ENCODE peak calls at places on chromosomes 7 and 10, in four cellular contexts. One of them, this sample, is unnamed.

GRCh38 chr7:127632276-127632910 is 14.5 kb upstream of the PAX4 start:
- DNase-seq in fibroblast of gingiva: peak
- DNase-seq in nucleus accumbens: no peak
- DNase-seq in adrenal gland: no peak
- DNase-seq in this sample: no peak

GRCh38 chr10:80555415-80555814 is 17.7 kb downstream of the SH2D4B start:
- DNase-seq in fibroblast of gingiva: no peak
- DNase-seq in nucleus accumbens: no peak
- DNase-seq in adrenal gland: no peak
- DNase-seq in this sample: no peak

GRCh38 chr10:3563298-3563697 is 221.7 kb downstream of the KLF6 start:
- DNase-seq in fibroblast of gingiva: no peak
- DNase-seq in nucleus accumbens: no peak
- DNase-seq in adrenal gland: no peak
- DNase-seq in this sample: no peak

GRCh38 chr10:110368002-110368401 is 63.3 kb upstream of the SMNDC1 start:
- DNase-seq in fibroblast of gingiva: no peak
- DNase-seq in nucleus accumbens: no peak
- DNase-seq in adrenal gland: no peak
- DNase-seq in this sample: no peak

GRCh38 chr7:138865843-138866242 is 67.8 kb upstream of the ATP6V0A4 start:
- DNase-seq in fibroblast of gingiva: no peak
- DNase-seq in nucleus accumbens: no peak
- DNase-seq in adrenal gland: no peak
- DNase-seq in this sample: no peak

GRCh38 chr7:115561341-115562110 is 469.0 kb downstream of the TFEC start:
- DNase-seq in fibroblast of gingiva: no peak
- DNase-seq in nucleus accumbens: no peak
- DNase-seq in adrenal gland: no peak
- DNase-seq in this sample: no peak

GRCh38 chr10:20466731-20467130 is 430.4 kb downstream of the NEBL start:
- DNase-seq in fibroblast of gingiva: peak
- DNase-seq in nucleus accumbens: no peak
- DNase-seq in adrenal gland: no peak
- DNase-seq in this sample: no peak

GRCh38 chr7:159097661-159098423 is 46.8 kb downstream of the VIPR2 start:
- DNase-seq in fibroblast of gingiva: no peak
- DNase-seq in nucleus accumbens: no peak
- DNase-seq in adrenal gland: no peak
- DNase-seq in this sample: peak

GRCh38 chr7:149764481-149765398 is 8.6 kb downstream of the ZNF467 start:
- DNase-seq in fibroblast of gingiva: no peak
- DNase-seq in nucleus accumbens: no peak
- DNase-seq in adrenal gland: no peak
- DNase-seq in this sample: peak

GRCh38 chr10:4981722-4982471 is 18.7 kb downstream of the AKR1C1 start:
- DNase-seq in fibroblast of gingiva: peak
- DNase-seq in nucleus accumbens: no peak
- DNase-seq in adrenal gland: no peak
- DNase-seq in this sample: no peak

GRCh38 chr7:76303829-76304505 is 1.5 kb downstream of the HSPB1 start:
- DNase-seq in fibroblast of gingiva: no peak
- DNase-seq in nucleus accumbens: peak
- DNase-seq in adrenal gland: no peak
- DNase-seq in this sample: no peak

GRCh38 chr10:99619090-99619800 is 994 bp downstream of the SLC25A28 start:
- DNase-seq in fibroblast of gingiva: no peak
- DNase-seq in nucleus accumbens: no peak
- DNase-seq in adrenal gland: no peak
- DNase-seq in this sample: no peak

GRCh38 chr7:71787513-71787912 is 624.6 kb downstream of the CALN1 start:
- DNase-seq in fibroblast of gingiva: no peak
- DNase-seq in nucleus accumbens: no peak
- DNase-seq in adrenal gland: no peak
- DNase-seq in this sample: no peak

GRCh38 chr7:17054836-17055235 is 173.1 kb upstream of the AGR3 start:
- DNase-seq in fibroblast of gingiva: no peak
- DNase-seq in nucleus accumbens: no peak
- DNase-seq in adrenal gland: no peak
- DNase-seq in this sample: no peak

GRCh38 chr10:6108631-6109443 is 20.0 kb downstream of the RBM17 start:
- DNase-seq in fibroblast of gingiva: peak
- DNase-seq in nucleus accumbens: no peak
- DNase-seq in adrenal gland: no peak
- DNase-seq in this sample: no peak

GRCh38 chr10:71638087-71638576 is 81.4 kb downstream of the C10orf105 start:
- DNase-seq in fibroblast of gingiva: no peak
- DNase-seq in nucleus accumbens: no peak
- DNase-seq in adrenal gland: no peak
- DNase-seq in this sample: no peak

GRCh38 chr10:86878973-86879781 is 78.2 kb downstream of the MMRN2 start:
- DNase-seq in fibroblast of gingiva: no peak
- DNase-seq in nucleus accumbens: no peak
- DNase-seq in adrenal gland: no peak
- DNase-seq in this sample: no peak

GRCh38 chr10:43939939-43940810 is 291.5 kb upstream of the ZNF32 start:
- DNase-seq in fibroblast of gingiva: peak
- DNase-seq in nucleus accumbens: no peak
- DNase-seq in adrenal gland: no peak
- DNase-seq in this sample: no peak

GRCh38 chr10:130924138-130924819 is 387.2 kb downstream of the TCERG1L start:
- DNase-seq in fibroblast of gingiva: no peak
- DNase-seq in nucleus accumbens: no peak
- DNase-seq in adrenal gland: peak
- DNase-seq in this sample: no peak

GRCh38 chr7:135508853-135509588 is 881 bp downstream of the CNOT4 start:
- DNase-seq in fibroblast of gingiva: peak
- DNase-seq in nucleus accumbens: peak
- DNase-seq in adrenal gland: no peak
- DNase-seq in this sample: no peak

GRCh38 chr10:4130685-4131084 is 345.7 kb upstream of the KLF6 start:
- DNase-seq in fibroblast of gingiva: no peak
- DNase-seq in nucleus accumbens: no peak
- DNase-seq in adrenal gland: no peak
- DNase-seq in this sample: no peak

GRCh38 chr10:47333532-47333931 is 11.3 kb downstream of the GDF2 start:
- DNase-seq in fibroblast of gingiva: no peak
- DNase-seq in nucleus accumbens: no peak
- DNase-seq in adrenal gland: no peak
- DNase-seq in this sample: no peak

GRCh38 chr10:6494934-6495592 is 85.0 kb downstream of the PRKCQ start:
- DNase-seq in fibroblast of gingiva: no peak
- DNase-seq in nucleus accumbens: no peak
- DNase-seq in adrenal gland: no peak
- DNase-seq in this sample: no peak

GRCh38 chr7:142384508-142384922 is 126.7 kb upstream of the PRSS58 start:
- DNase-seq in fibroblast of gingiva: peak
- DNase-seq in nucleus accumbens: no peak
- DNase-seq in adrenal gland: no peak
- DNase-seq in this sample: no peak

GRCh38 chr10:31404640-31405039 is 85.6 kb downstream of the ZEB1 start:
- DNase-seq in fibroblast of gingiva: no peak
- DNase-seq in nucleus accumbens: no peak
- DNase-seq in adrenal gland: no peak
- DNase-seq in this sample: no peak

GRCh38 chr10:47258921-47259320 is 41.1 kb upstream of the GDF10 start:
- DNase-seq in fibroblast of gingiva: no peak
- DNase-seq in nucleus accumbens: no peak
- DNase-seq in adrenal gland: no peak
- DNase-seq in this sample: no peak

GRCh38 chr10:78865518-78865835 is 203.3 kb upstream of the ZMIZ1 start:
- DNase-seq in fibroblast of gingiva: no peak
- DNase-seq in nucleus accumbens: no peak
- DNase-seq in adrenal gland: no peak
- DNase-seq in this sample: peak

GRCh38 chr7:14851610-14852009 is 50.9 kb downstream of the DGKB start:
- DNase-seq in fibroblast of gingiva: no peak
- DNase-seq in nucleus accumbens: no peak
- DNase-seq in adrenal gland: no peak
- DNase-seq in this sample: no peak

GRCh38 chr10:1015688-1016087 is 10.0 kb downstream of the IDI2 start:
- DNase-seq in fibroblast of gingiva: no peak
- DNase-seq in nucleus accumbens: no peak
- DNase-seq in adrenal gland: peak
- DNase-seq in this sample: no peak

GRCh38 chr7:25028370-25028971 is 48.5 kb upstream of the OSBPL3 start:
- DNase-seq in fibroblast of gingiva: peak
- DNase-seq in nucleus accumbens: no peak
- DNase-seq in adrenal gland: no peak
- DNase-seq in this sample: no peak

GRCh38 chr10:73931767-73932624 is 21.1 kb downstream of the PLAU start:
- DNase-seq in fibroblast of gingiva: no peak
- DNase-seq in nucleus accumbens: no peak
- DNase-seq in adrenal gland: no peak
- DNase-seq in this sample: no peak

This sample was measured in posterior cingulate gyrus.